ENCODE peak calls at places on chromosome X, in nine cellular contexts. Z is HEK293T; J is NCI-H2081; A is activated CD8-positive, alpha-beta memory T cell treated with anti-CD3 and anti-CD28 coated beads, Interleukin-2, amount 50 U/mL, for 48 hours; C is Calu3; E is T-helper 2 cell; W is activated CD4-positive, alpha-beta T cell treated with anti-CD3 and anti-CD28 coated beads for 1 hour; V is GM03348; B is T-cell. X is an unnamed sample.

GRCh38 chrX:134377537-134377936 is 82.4 kb upstream of the HPRT1 start:
- DNase-seq in Z (no peak), J (peak; percentile 20), A (no peak), C (peak; percentile 21), E (no peak), W (no peak), V (peak; percentile 14), B (no peak), X (no peak)

GRCh38 chrX:20668550-20668949 is 401.8 kb upstream of the RPS6KA3 start:
- DNase-seq in Z (no peak), J (no peak), A (no peak), C (no peak), E (no peak), W (no peak), V (no peak), B (no peak), X (no peak)

GRCh38 chrX:16807976-16808542 is 21.8 kb downstream of the TXLNG start:
- DNase-seq in Z (no peak), J (no peak), A (no peak), C (peak; percentile 15), E (no peak), W (no peak), V (peak; percentile 69), B (no peak), X (no peak)

GRCh38 chrX:69133561-69134542 is 31.4 kb downstream of the PJA1 start:
- DNase-seq in Z (peak; percentile 81), J (no peak), A (no peak), C (peak; percentile 70), E (no peak), W (no peak), V (peak; percentile 35), B (no peak), X (peak; percentile 19)

GRCh38 chrX:5876984-5877655 is 351.5 kb downstream of the NLGN4X start:
- DNase-seq in Z (peak; percentile 21), J (peak; percentile 33), A (no peak), C (no peak), E (no peak), W (no peak), V (peak; percentile 5), B (no peak), X (peak; percentile 23)

GRCh38 chrX:155949098-155949497 is 48.4 kb upstream of the IL9R start:
- DNase-seq in Z (no peak), J (no peak), A (no peak), C (no peak), E (no peak), W (no peak), V (no peak), B (no peak), X (no peak)

GRCh38 chrX:51332188-51332942 is at the start of gene NUDT10:
- DNase-seq in Z (peak; percentile 63), J (peak; percentile 25), A (peak; percentile 65), C (no peak), E (peak; percentile 3), W (peak; percentile 7), V (peak; percentile 46), B (peak; percentile 0), X (peak; percentile 86)

GRCh38 chrX:17655232-17656034 is 81.9 kb upstream of the SCML1 start:
- DNase-seq in Z (no peak), J (no peak), A (peak; percentile 52), C (no peak), E (no peak), W (no peak), V (peak; percentile 18), B (no peak), X (peak; percentile 44)

GRCh38 chrX:54223581-54223980 is 40.5 kb upstream of the FAM120C start:
- DNase-seq in Z (no peak), J (no peak), A (no peak), C (no peak), E (no peak), W (no peak), V (no peak), B (no peak), X (no peak)

GRCh38 chrX:133923113-133923512 is 62.3 kb downstream of the GPC3 start:
- DNase-seq in Z (no peak), J (no peak), A (no peak), C (no peak), E (no peak), W (no peak), V (peak; percentile 6), B (no peak), X (no peak)

GRCh38 chrX:119729408-119730201 is 28.8 kb upstream of the SOWAHD start:
- DNase-seq in Z (peak; percentile 70), J (peak; percentile 69), A (peak; percentile 56), C (peak; percentile 68), E (peak; percentile 34), W (peak; percentile 41), V (peak; percentile 74), B (peak; percentile 73), X (peak; percentile 49)

GRCh38 chrX:115582035-115582870 is 21.3 kb downstream of the PLS3 start:
- DNase-seq in Z (no peak), J (no peak), A (no peak), C (no peak), E (no peak), W (no peak), V (no peak), B (no peak), X (no peak)

GRCh38 chrX:19593684-19594083 is 78.4 kb upstream of the MAP3K15 start:
- DNase-seq in Z (peak; percentile 25), J (peak; percentile 15), A (no peak), C (peak; percentile 29), E (no peak), W (no peak), V (peak; percentile 14), B (no peak), X (no peak)

GRCh38 chrX:15512401-15512965 is 11.9 kb downstream of the BMX start:
- DNase-seq in Z (no peak), J (no peak), A (no peak), C (no peak), E (no peak), W (no peak), V (no peak), B (no peak), X (no peak)

GRCh38 chrX:87299563-87300160 is 217.9 kb upstream of the KLHL4 start:
- DNase-seq in Z (peak; percentile 5), J (peak; percentile 28), A (no peak), C (peak; percentile 1), E (no peak), W (no peak), V (peak; percentile 1), B (no peak), X (no peak)

GRCh38 chrX:109826954-109827708 is 94.1 kb upstream of the ACSL4 start:
- DNase-seq in Z (no peak), J (no peak), A (no peak), C (no peak), E (no peak), W (no peak), V (peak; percentile 71), B (no peak), X (no peak)

GRCh38 chrX:2401590-2402360 is 99.0 kb downstream of the DHRSX start:
- DNase-seq in Z (no peak), J (no peak), A (no peak), C (no peak), E (no peak), W (no peak), V (peak; percentile 33), B (no peak), X (no peak)

GRCh38 chrX:54063361-54063760 is 19.1 kb upstream of the PHF8 start:
- DNase-seq in Z (no peak), J (no peak), A (no peak), C (no peak), E (no peak), W (no peak), V (no peak), B (no peak), X (no peak)

GRCh38 chrX:129561453-129561852 is 21.4 kb downstream of the OCRL start:
- DNase-seq in Z (no peak), J (no peak), A (no peak), C (no peak), E (no peak), W (no peak), V (no peak), B (no peak), X (no peak)

GRCh38 chrX:129636175-129636681 is 18.5 kb downstream of the APLN start:
- DNase-seq in Z (no peak), J (no peak), A (no peak), C (no peak), E (no peak), W (no peak), V (no peak), B (no peak), X (no peak)

GRCh38 chrX:54042609-54043010 is 1.7 kb downstream of the PHF8 start:
- DNase-seq in Z (peak; percentile 56), J (peak; percentile 54), A (peak; percentile 54), C (peak; percentile 47), E (peak; percentile 1), W (peak; percentile 17), V (peak; percentile 80), B (peak; percentile 21), X (peak; percentile 55)

GRCh38 chrX:73562986-73563739 is at the start of gene CHIC1:
- DNase-seq in Z (peak; percentile 83), J (peak; percentile 83), A (peak; percentile 76), C (peak; percentile 43), E (peak; percentile 45), W (peak; percentile 50), V (peak; percentile 79), B (peak; percentile 68), X (peak; percentile 72)

GRCh38 chrX:153554519-153555167 is 37.2 kb downstream of the ATP2B3 start:
- DNase-seq in Z (peak; percentile 81), J (peak; percentile 17), A (peak; percentile 65), C (peak; percentile 72), E (peak; percentile 44), W (peak; percentile 41), V (peak; percentile 78), B (peak; percentile 51), X (peak; percentile 75)

GRCh38 chrX:22164770-22165388 is 107.8 kb upstream of the CBLL2 start:
- DNase-seq in Z (no peak), J (no peak), A (no peak), C (no peak), E (no peak), W (no peak), V (peak; percentile 4), B (no peak), X (no peak)

GRCh38 chrX:123184199-123184857 is at the start of gene GRIA3:
- DNase-seq in Z (no peak), J (no peak), A (peak; percentile 34), C (no peak), E (no peak), W (no peak), V (peak; percentile 36), B (no peak), X (peak; percentile 18)

GRCh38 chrX:63713510-63713909 is 71.5 kb downstream of the ARHGEF9 start:
- DNase-seq in Z (no peak), J (no peak), A (no peak), C (no peak), E (no peak), W (no peak), V (peak; percentile 7), B (no peak), X (no peak)

GRCh38 chrX:97308161-97308560 is 424.5 kb downstream of the RPA4 start:
- DNase-seq in Z (no peak), J (no peak), A (no peak), C (no peak), E (no peak), W (no peak), V (peak; percentile 7), B (no peak), X (no peak)

GRCh38 chrX:148417934-148418333 is 82.5 kb upstream of the AFF2 start:
- DNase-seq in Z (no peak), J (no peak), A (no peak), C (no peak), E (no peak), W (no peak), V (no peak), B (no peak), X (no peak)

GRCh38 chrX:51437521-51437920 is 58.9 kb downstream of the NUDT11 start:
- DNase-seq in Z (no peak), J (no peak), A (no peak), C (no peak), E (no peak), W (no peak), V (no peak), B (no peak), X (no peak)

GRCh38 chrX:123085311-123085940 is 98.7 kb upstream of the GRIA3 start:
- DNase-seq in Z (no peak), J (no peak), A (no peak), C (no peak), E (no peak), W (no peak), V (peak; percentile 1), B (no peak), X (no peak)

GRCh38 chrX:39726810-39727209 is 370.9 kb downstream of the BCOR start:
- DNase-seq in Z (no peak), J (peak; percentile 55), A (no peak), C (no peak), E (no peak), W (no peak), V (peak; percentile 48), B (no peak), X (peak; percentile 83)

X was measured in glutamatergic neuron.